ENCODE peak calls at places on chromosomes 2 and 18, in ten cellular contexts. H is GM13977, W is HepG2, F is psoas muscle, X is fibroblast of lung, E is epithelial cell of esophagus, D is left ventricle myocardium inferior, L is nephron progenitor cell, R is sigmoid colon, K is HFFc6. A is an unnamed sample.

GRCh38 chr2:44163782-44164181 is 4.9 kb upstream of the PPM1B start:
- DNase-seq in H (no peak), W (no peak), F (no peak), X (no peak), E (no peak), D (no peak), L (no peak), R (no peak), K (no peak), A (no peak)

GRCh38 chr2:208147759-208148158 is 1.8 kb upstream of the CRYGB start:
- DNase-seq in H (no peak), W (no peak), F (no peak), X (no peak), E (no peak), D (no peak), L (no peak), R (no peak), K (no peak), A (no peak)

GRCh38 chr18:26843760-26844159 is 21.7 kb downstream of the AQP4 start:
- DNase-seq in H (no peak), W (no peak), F (no peak), X (no peak), E (no peak), D (no peak), L (no peak), R (no peak), K (no peak), A (no peak)

GRCh38 chr2:21280793-21281192 is 157.0 kb downstream of the TDRD15 start:
- DNase-seq in H (no peak), W (no peak), F (no peak), X (no peak), E (no peak), D (no peak), L (no peak), R (no peak), K (no peak), A (no peak)

GRCh38 chr2:30408961-30409387 is 38.1 kb upstream of the LCLAT1 start:
- DNase-seq in H (no peak), W (no peak), F (no peak), X (peak; percentile 87), E (no peak), D (no peak), L (no peak), R (no peak), K (peak; percentile 78), A (no peak)

GRCh38 chr2:74399785-74400184 is 19.7 kb upstream of the DCTN1 start:
- DNase-seq in H (no peak), W (peak; percentile 41), F (no peak), X (no peak), E (peak; percentile 52), D (no peak), L (no peak), R (no peak), K (no peak), A (no peak)

GRCh38 chr2:108535380-108535677 is 1.1 kb downstream of the LIMS1 start:
- DNase-seq in H (no peak), W (no peak), F (no peak), X (peak; percentile 36), E (no peak), D (no peak), L (no peak), R (no peak), K (no peak), A (no peak)

GRCh38 chr18:9482790-9483189 is 7.5 kb downstream of the RALBP1 start:
- DNase-seq in H (peak; percentile 28), W (no peak), F (no peak), X (no peak), E (no peak), D (no peak), L (no peak), R (no peak), K (no peak), A (no peak)

GRCh38 chr2:196131384-196131861 is 40.0 kb downstream of the STK17B start:
- DNase-seq in H (no peak), W (peak; percentile 83), F (no peak), X (peak; percentile 25), E (peak; percentile 60), D (no peak), L (no peak), R (no peak), K (peak; percentile 45), A (no peak)

GRCh38 chr2:22078701-22079100 is 954.9 kb downstream of the TDRD15 start:
- DNase-seq in H (no peak), W (no peak), F (no peak), X (no peak), E (no peak), D (no peak), L (no peak), R (no peak), K (no peak), A (no peak)

GRCh38 chr2:105431367-105432088 is 32.7 kb upstream of the FHL2 start:
- DNase-seq in H (no peak), W (no peak), F (peak; percentile 85), X (peak; percentile 59), E (no peak), D (peak; percentile 77), L (no peak), R (peak; percentile 90), K (no peak), A (no peak)

GRCh38 chr2:191959209-191959608 is 112.3 kb upstream of the CAVIN2 start:
- DNase-seq in H (no peak), W (peak; percentile 4), F (no peak), X (no peak), E (no peak), D (no peak), L (no peak), R (no peak), K (no peak), A (no peak)
- TF ChIP-seq CTCF in H (no peak), W (no peak), F (no peak), X (no peak), E (no peak), D (no peak), L (no peak), R (no peak), K (no peak), A (no peak)

GRCh38 chr2:58448065-58448507 is 207.0 kb upstream of the FANCL start:
- DNase-seq in H (peak; percentile 29), W (peak; percentile 83), F (no peak), X (peak; percentile 72), E (peak; percentile 70), D (peak; percentile 20), L (peak; percentile 72), R (no peak), K (peak; percentile 63), A (peak; percentile 76)

GRCh38 chr2:58447586-58447985 is 206.5 kb upstream of the FANCL start:
- DNase-seq in H (no peak), W (no peak), F (no peak), X (peak; percentile 1), E (peak; percentile 73), D (no peak), L (no peak), R (no peak), K (no peak), A (no peak)

GRCh38 chr2:58448845-58449244 is 207.7 kb upstream of the FANCL start:
- DNase-seq in H (no peak), W (no peak), F (no peak), X (no peak), E (no peak), D (no peak), L (no peak), R (no peak), K (no peak), A (no peak)

DNA sequence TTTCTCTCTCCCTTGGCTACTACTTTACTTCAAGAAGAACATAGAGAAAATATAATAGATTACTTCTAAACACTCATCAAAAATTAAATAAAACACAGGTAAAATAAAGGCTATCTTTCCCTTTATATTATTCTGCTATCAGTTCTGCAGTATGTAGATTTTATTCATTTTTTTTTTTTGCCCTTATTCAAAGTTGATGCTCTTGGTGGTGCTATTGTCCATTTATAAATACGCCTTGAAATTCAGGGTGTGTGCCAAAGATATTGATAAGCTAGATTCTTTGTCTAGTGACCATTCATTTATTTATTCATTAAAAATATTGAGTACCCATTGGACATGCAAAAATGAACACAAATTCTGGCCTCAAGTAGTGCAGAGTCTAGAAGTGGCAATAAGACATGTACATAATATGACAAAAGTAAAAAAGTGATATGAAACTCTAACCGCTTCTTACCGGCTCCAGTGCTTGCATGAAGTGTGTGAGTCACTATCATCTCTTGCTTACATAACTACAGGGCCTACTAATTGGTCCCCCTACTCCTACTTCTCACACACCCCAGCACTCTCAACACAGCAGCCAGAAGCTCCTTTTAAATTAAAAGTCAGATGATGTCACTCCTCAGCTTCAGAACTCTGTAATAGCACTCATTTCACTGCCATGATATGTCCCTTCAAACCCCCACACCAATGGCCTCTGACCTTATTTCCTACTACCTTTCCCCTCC is 208.3 kb upstream of the FANCL start:
- DNase-seq in H (peak; percentile 67), W (no peak), F (no peak), X (peak; percentile 62), E (peak; percentile 24), D (no peak), L (no peak), R (no peak), K (no peak), A (no peak)
- TF ChIP-seq CTCF in H (no peak), W (no peak), F (no peak), X (no peak), E (no peak), D (no peak), L (no peak), R (no peak), K (no peak), A (no peak)

GRCh38 chr2:127703282-127703681 is 2.0 kb downstream of the SFT2D3 start:
- DNase-seq in H (no peak), W (no peak), F (no peak), X (no peak), E (no peak), D (no peak), L (no peak), R (no peak), K (no peak), A (no peak)

GRCh38 chr2:127702395-127703009 is 1.2 kb downstream of the SFT2D3 start:
- DNase-seq in H (no peak), W (no peak), F (no peak), X (no peak), E (no peak), D (no peak), L (no peak), R (no peak), K (no peak), A (no peak)

GRCh38 chr2:127700527-127701192 is 637 bp upstream of the SFT2D3 start:
- DNase-seq in H (peak; percentile 70), W (peak; percentile 84), F (peak; percentile 93), X (no peak), E (peak; percentile 55), D (peak; percentile 50), L (peak; percentile 24), R (peak; percentile 82), K (no peak), A (peak; percentile 62)

GRCh38 chr2:127701193-127701650 is at the start of gene SFT2D3:
- DNase-seq in H (peak; percentile 98), W (peak; percentile 91), F (peak; percentile 97), X (peak; percentile 91), E (peak; percentile 92), D (peak; percentile 92), L (peak; percentile 88), R (peak; percentile 96), K (peak; percentile 88), A (peak; percentile 93)

GRCh38 chr2:127701651-127702394 is 526 bp downstream of the SFT2D3 start:
- DNase-seq in H (peak; percentile 87), W (peak; percentile 71), F (peak; percentile 93), X (peak; percentile 77), E (peak; percentile 79), D (peak; percentile 78), L (peak; percentile 78), R (peak; percentile 87), K (peak; percentile 69), A (peak; percentile 87)
- TF ChIP-seq CTCF in H (peak; percentile 16), W (peak; percentile 44), F (peak; percentile 38), X (peak; percentile 24), E (peak; percentile 12), D (peak; percentile 56), L (no peak), R (no peak), K (peak; percentile 32), A (no peak)

GRCh38 chr18:24494586-24494985 is 34.1 kb downstream of the HRH4 start:
- DNase-seq in H (no peak), W (no peak), F (no peak), X (no peak), E (no peak), D (no peak), L (no peak), R (no peak), K (no peak), A (no peak)
- TF ChIP-seq CTCF in H (no peak), W (no peak), F (no peak), X (no peak), E (no peak), D (no peak), L (no peak), R (no peak), K (no peak), A (no peak)